ENCODE peak calls at places on chromosomes 2 and 18, in four cellular contexts. Z, W, E and N are unnamed samples.

GRCh38 chr18:11034816-11035215 is 114.6 kb downstream of the PIEZO2 start:
- DNase-seq in Z (peak), E (no peak), W (no peak), N (no peak)

GRCh38 chr18:28110924-28111323 is 66.0 kb downstream of the CDH2 start:
- DNase-seq in Z (no peak), E (no peak), W (no peak), N (no peak)

GRCh38 chr2:130264501-130264900 is 66.3 kb upstream of the TUBA3E start:
- DNase-seq in E (no peak), Z (no peak), W (no peak), N (no peak)

GRCh38 chr2:179460530-179460929 is 195.9 kb upstream of the SESTD1 start:
- DNase-seq in W (no peak), Z (peak), E (no peak), N (no peak)

GRCh38 chr2:24317491-24317920 is 42.8 kb downstream of the ITSN2 start:
- DNase-seq in Z (peak), E (no peak), W (no peak), N (no peak)

GRCh38 chr2:165793779-165794519 is at the start of gene GALNT3:
- DNase-seq in W (peak), Z (no peak), E (no peak), N (no peak)

GRCh38 chr2:121856358-121856757 is 100.9 kb downstream of the TSN start:
- DNase-seq in W (no peak), E (peak), Z (no peak), N (no peak)

GRCh38 chr2:65278450-65279030 is 50.9 kb downstream of the ACTR2 start:
- DNase-seq in E (peak), Z (no peak), W (no peak), N (no peak)

GRCh38 chr2:54329482-54330225 is 73.6 kb upstream of the TSPYL6 start:
- DNase-seq in E (no peak), Z (peak), W (no peak), N (no peak)

GRCh38 chr2:209146682-209147320 is 277.0 kb upstream of the MAP2 start:
- DNase-seq in E (no peak), W (no peak), Z (no peak), N (no peak)

DNA sequence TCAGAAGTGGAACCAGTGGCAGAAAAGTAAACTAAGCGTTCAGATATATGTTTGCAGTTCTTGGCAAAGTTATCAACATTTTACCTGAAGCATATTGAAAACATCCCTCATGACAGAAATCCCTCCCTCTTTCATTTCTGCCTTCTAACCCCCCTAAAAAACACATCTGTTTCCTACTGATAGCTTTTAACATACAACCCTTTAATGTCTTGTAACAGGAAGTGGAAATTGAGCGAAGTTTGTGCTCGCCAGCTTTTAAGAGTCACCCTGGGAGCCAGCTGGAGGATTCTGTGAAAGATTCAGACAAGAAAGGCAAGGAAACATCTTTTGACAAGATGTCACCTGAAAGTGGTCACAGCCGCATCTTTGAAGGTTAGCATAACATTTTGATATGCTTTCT is 247.4 kb downstream of the XIRP2 start:
- DNase-seq in W (no peak), E (no peak), Z (no peak), N (no peak)
- H3K9ac ChIP-seq in W (no peak), E (no peak), Z (no peak), N (no peak)

GRCh38 chr18:31772699-31773098 is 12.0 kb upstream of the SLC25A52 start:
- DNase-seq in Z (no peak), W (no peak), E (no peak), N (no peak)
- TF ChIP-seq KDM1A in Z (no peak), W (no peak), E (no peak), N (no peak)

GRCh38 chr2:50840346-50841124 is 191.4 kb downstream of the NRXN1 start:
- DNase-seq in E (no peak), Z (no peak), W (no peak), N (no peak)

DNA sequence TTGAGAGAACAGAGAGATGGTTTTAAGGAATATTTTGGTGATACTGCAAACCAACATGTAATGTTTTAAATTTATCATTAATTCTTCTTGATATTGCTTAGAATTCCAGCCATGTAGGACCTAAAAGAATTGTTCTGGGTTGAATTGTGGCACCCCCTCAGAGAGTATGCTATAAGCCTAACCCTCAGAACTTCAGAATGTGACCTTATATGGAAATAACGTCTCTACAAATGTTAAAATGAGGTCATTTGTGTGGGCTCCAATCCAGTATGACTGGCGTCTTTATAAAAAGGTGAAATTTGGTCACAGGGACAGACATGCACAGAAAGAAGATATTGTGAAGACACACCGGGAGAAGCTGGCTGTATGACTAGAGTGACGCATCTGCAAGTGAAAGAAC is 193.6 kb downstream of the NRXN1 start:
- DNase-seq in W (no peak), E (no peak), Z (no peak), N (no peak)
- H3K9ac ChIP-seq in W (no peak), E (no peak), Z (no peak), N (no peak)

DNA sequence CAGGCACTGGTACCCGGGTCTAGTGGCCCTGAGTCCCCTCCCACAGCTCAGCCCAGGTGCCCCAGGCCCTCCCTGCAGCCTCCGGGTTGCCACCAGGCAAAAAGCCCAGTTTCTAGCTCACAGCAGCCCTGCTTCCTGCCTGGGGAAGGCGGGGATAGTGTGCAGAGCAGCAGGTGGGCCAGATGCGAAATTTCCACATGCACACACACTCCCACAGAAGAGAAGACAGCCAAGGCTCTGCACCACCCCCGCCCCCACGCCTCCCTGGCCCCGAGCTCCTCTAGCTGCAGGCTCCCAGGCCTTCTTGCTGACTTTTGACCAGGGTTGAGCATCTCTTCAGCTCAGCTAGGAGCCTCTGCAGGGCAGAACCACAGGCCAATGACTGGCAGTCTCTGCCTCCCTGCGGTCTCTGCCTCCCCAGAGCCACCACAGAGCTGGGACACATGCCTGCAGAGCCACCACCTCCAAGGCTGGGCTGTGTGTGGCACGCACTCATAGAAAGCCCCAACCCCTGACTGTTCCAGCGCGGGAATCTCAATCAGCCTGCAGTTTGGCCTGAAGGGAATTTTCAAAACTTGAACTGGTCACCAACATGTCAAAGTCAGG is 7.2 kb downstream of the SLC66A2 start:
- DNase-seq in W (no peak), Z (no peak), E (no peak), N (no peak)
- TF ChIP-seq KDM1A in W (no peak), Z (no peak), E (no peak), N (no peak)

DNA sequence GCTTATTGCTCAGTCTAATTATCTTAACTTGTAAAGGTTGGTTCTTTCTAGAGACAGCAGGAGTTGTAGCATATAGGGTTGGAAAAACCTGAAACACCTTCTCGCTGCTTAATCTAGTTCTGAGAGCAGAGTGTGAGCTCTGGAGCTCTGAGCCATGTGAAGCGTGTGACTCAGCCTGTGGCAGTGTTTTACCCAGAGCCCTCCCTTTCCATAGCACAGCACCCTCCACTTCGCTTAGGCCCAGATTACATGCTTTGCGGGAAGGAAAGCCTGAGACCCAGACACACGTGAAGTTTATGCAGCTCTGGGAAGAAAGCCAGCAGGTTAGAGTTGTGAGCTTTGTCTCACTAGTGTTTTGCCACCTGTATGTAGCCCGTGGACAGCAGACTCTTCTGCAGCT is 74.5 kb downstream of the INPP4A start:
- DNase-seq in W (no peak), Z (no peak), E (no peak), N (no peak)
- H3K9ac ChIP-seq in W (no peak), Z (no peak), E (no peak), N (no peak)

GRCh38 chr2:20687260-20687772 is 20.4 kb downstream of the GDF7 start:
- DNase-seq in W (no peak), E (no peak), Z (no peak), N (no peak)
- TF ChIP-seq KDM1A in W (no peak), E (no peak), Z (no peak), N (no peak)

GRCh38 chr2:233571462-233571861 is 4.9 kb upstream of the USP40 start:
- DNase-seq in Z (no peak), E (no peak), W (no peak), N (no peak)

GRCh38 chr2:233571001-233571400 is 4.4 kb upstream of the USP40 start:
- DNase-seq in W (no peak), E (no peak), Z (no peak), N (no peak)

GRCh38 chr2:233565685-233566140 is 869 bp downstream of the USP40 start:
- DNase-seq in Z (no peak), W (no peak), E (no peak), N (no peak)

GRCh38 chr2:233563663-233564430 is 2.7 kb downstream of the USP40 start:
- DNase-seq in Z (no peak), E (peak), W (no peak), N (no peak)

DNA sequence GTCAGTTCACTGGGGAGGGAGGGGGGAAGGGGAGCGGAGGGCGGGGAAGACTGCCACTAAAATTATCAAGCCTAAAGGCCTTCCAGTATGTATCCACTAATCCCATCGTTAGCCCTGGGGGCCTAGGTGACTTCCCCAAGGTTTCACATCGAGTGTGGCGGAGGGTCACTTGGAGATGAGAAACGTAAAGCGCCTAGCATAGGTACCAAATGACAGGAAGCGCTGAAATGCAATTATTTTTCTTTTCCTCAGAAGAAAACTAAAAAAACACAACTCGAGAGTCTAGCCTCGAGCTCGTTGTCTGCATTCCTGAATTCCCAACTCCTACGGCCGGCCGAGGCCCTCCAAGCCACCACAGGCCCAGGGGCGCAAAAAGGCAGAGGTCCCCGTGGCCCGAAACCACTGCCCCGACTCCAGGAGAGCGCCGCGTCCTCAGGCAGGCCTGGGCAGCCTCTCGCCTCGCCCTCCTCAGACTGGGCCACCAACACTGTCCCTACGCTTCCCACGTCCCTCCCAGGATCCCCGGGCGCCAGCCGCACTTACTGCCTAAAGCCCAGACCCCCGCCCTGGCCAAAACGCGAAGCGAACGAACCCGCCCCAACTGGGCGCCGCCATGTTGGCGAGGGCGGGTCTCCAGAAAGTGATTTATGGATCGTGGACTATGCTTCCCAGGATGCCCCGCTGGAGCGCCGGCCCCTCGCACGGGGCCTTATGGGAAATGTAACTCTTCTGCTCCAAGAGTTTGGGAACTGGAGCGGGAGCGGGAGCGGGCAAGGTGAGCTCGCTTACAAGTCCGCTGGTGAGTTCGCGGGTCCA is at the start of gene USP40:
- DNase-seq in W (peak), E (peak), Z (peak), N (no peak)
- H3K9ac ChIP-seq in W (peak), E (peak), Z (peak), N (peak)